ENCODE peak calls at places on chromosomes 4 and X, in four cellular contexts. One of them, this sample, is unnamed.

GRCh38 chr4:4488405-4489404 is 53.1 kb downstream of the STX18 start:
- DNase-seq in iris pigment epithelial cell: peak; percentile 86
- DNase-seq in NCI-H146: peak; percentile 45
- DNase-seq in H9: peak; percentile 60
- DNase-seq in this sample: peak; percentile 41

GRCh38 chrX:54415534-54416350 is 24.5 kb upstream of the TSR2 start:
- DNase-seq in NCI-H146: no peak
- DNase-seq in H9: peak; percentile 49
- DNase-seq in iris pigment epithelial cell: peak; percentile 55
- DNase-seq in this sample: no peak

GRCh38 chr4:74873545-74874295 is 59.2 kb upstream of the PARM1 start:
- DNase-seq in NCI-H146: peak; percentile 44
- DNase-seq in H9: no peak
- DNase-seq in iris pigment epithelial cell: peak; percentile 28
- DNase-seq in this sample: no peak

GRCh38 chr4:2305766-2306501 is 44.0 kb upstream of the MXD4 start:
- DNase-seq in iris pigment epithelial cell: no peak
- DNase-seq in H9: no peak
- DNase-seq in NCI-H146: peak; percentile 26
- DNase-seq in this sample: no peak

GRCh38 chr4:155552180-155552579 is 114.5 kb upstream of the GUCY1A1 start:
- DNase-seq in H9: peak; percentile 48
- DNase-seq in NCI-H146: no peak
- DNase-seq in iris pigment epithelial cell: peak; percentile 54
- DNase-seq in this sample: no peak

GRCh38 chrX:6660567-6661252 is 125.8 kb upstream of the VCX3A start:
- DNase-seq in NCI-H146: no peak
- DNase-seq in iris pigment epithelial cell: no peak
- DNase-seq in H9: no peak
- DNase-seq in this sample: no peak

GRCh38 chr4:163343604-163344146 is at the start of gene NPY5R:
- DNase-seq in NCI-H146: no peak
- DNase-seq in iris pigment epithelial cell: no peak
- DNase-seq in H9: peak; percentile 51
- DNase-seq in this sample: no peak

GRCh38 chr4:159199827-159200226 is 96.9 kb downstream of the RAPGEF2 start:
- DNase-seq in iris pigment epithelial cell: no peak
- DNase-seq in H9: no peak
- DNase-seq in NCI-H146: no peak
- DNase-seq in this sample: no peak

GRCh38 chrX:42096262-42096939 is 173.0 kb upstream of the CASK start:
- DNase-seq in H9: no peak
- DNase-seq in NCI-H146: no peak
- DNase-seq in iris pigment epithelial cell: peak; percentile 95
- DNase-seq in this sample: peak; percentile 5

GRCh38 chr4:173464486-173464885 is 65.5 kb downstream of the HAND2 start:
- DNase-seq in iris pigment epithelial cell: no peak
- DNase-seq in NCI-H146: no peak
- DNase-seq in H9: no peak
- DNase-seq in this sample: no peak

GRCh38 chr4:141391293-141391692 is 170.6 kb downstream of the ZNF330 start:
- DNase-seq in NCI-H146: no peak
- DNase-seq in H9: no peak
- DNase-seq in iris pigment epithelial cell: peak; percentile 65
- DNase-seq in this sample: peak; percentile 4

GRCh38 chr4:16264798-16265197 is 38.5 kb upstream of the TAPT1 start:
- DNase-seq in iris pigment epithelial cell: peak; percentile 54
- DNase-seq in H9: no peak
- DNase-seq in NCI-H146: peak; percentile 45
- DNase-seq in this sample: peak; percentile 45

GRCh38 chr4:124030038-124030638 is 633.5 kb downstream of the SPRY1 start:
- DNase-seq in NCI-H146: no peak
- DNase-seq in iris pigment epithelial cell: no peak
- DNase-seq in H9: no peak
- DNase-seq in this sample: no peak

GRCh38 chr4:73620115-73620792 is at the start of gene RASSF6:
- DNase-seq in iris pigment epithelial cell: no peak
- DNase-seq in H9: peak; percentile 86
- DNase-seq in NCI-H146: peak; percentile 95
- DNase-seq in this sample: no peak

GRCh38 chrX:17291141-17291900 is 83.7 kb upstream of the NHS start:
- DNase-seq in NCI-H146: no peak
- DNase-seq in iris pigment epithelial cell: no peak
- DNase-seq in H9: no peak
- DNase-seq in this sample: no peak

GRCh38 chr4:41216294-41217019 is 2.1 kb upstream of the APBB2 start:
- DNase-seq in NCI-H146: peak; percentile 91
- DNase-seq in H9: peak; percentile 93
- DNase-seq in iris pigment epithelial cell: peak; percentile 64
- DNase-seq in this sample: peak; percentile 68

GRCh38 chrX:53193093-53193492 is 31.9 kb downstream of the KDM5C start:
- DNase-seq in H9: no peak
- DNase-seq in iris pigment epithelial cell: no peak
- DNase-seq in NCI-H146: no peak
- DNase-seq in this sample: no peak

GRCh38 chr4:85603437-85604336 is 128.7 kb downstream of the ARHGAP24 start:
- DNase-seq in NCI-H146: no peak
- DNase-seq in H9: no peak
- DNase-seq in iris pigment epithelial cell: peak; percentile 93
- DNase-seq in this sample: peak; percentile 45

GRCh38 chr4:98572697-98573096 is 85.7 kb downstream of the TSPAN5 start:
- DNase-seq in iris pigment epithelial cell: no peak
- DNase-seq in H9: no peak
- DNase-seq in NCI-H146: no peak
- DNase-seq in this sample: no peak

GRCh38 chr4:3308691-3309090 is 15.9 kb downstream of the RGS12 start:
- DNase-seq in NCI-H146: peak; percentile 77
- DNase-seq in H9: no peak
- DNase-seq in iris pigment epithelial cell: no peak
- DNase-seq in this sample: no peak

GRCh38 chr4:164012396-164013027 is 518.0 kb downstream of the TMA16 start:
- DNase-seq in NCI-H146: no peak
- DNase-seq in iris pigment epithelial cell: peak; percentile 1
- DNase-seq in H9: peak; percentile 71
- DNase-seq in this sample: no peak

GRCh38 chr4:77872723-77873435 is 10.2 kb downstream of the MRPL1 start:
- DNase-seq in NCI-H146: no peak
- DNase-seq in iris pigment epithelial cell: peak; percentile 21
- DNase-seq in H9: no peak
- DNase-seq in this sample: no peak